ENCODE peak calls at places on chromosomes 5 and 9, in four cellular contexts. E, K, R and S are unnamed samples.

GRCh38 chr5:171295299-171295698 is 13.7 kb upstream of the TLX3 start:
- DNase-seq in E (no peak), K (no peak), R (no peak), S (no peak)

GRCh38 chr5:57833489-57833888 is 350.9 kb upstream of the ACTBL2 start:
- DNase-seq in E (no peak), K (no peak), R (no peak), S (no peak)

GRCh38 chr5:100826133-100826532 is 76.9 kb downstream of the ST8SIA4 start:
- DNase-seq in E (no peak), K (no peak), R (no peak), S (no peak)

GRCh38 chr5:71601222-71602026 is 14.3 kb downstream of the MCCC2 start:
- DNase-seq in E (no peak), K (peak), R (peak), S (peak)

GRCh38 chr9:16725066-16725465 is 145.4 kb downstream of the BNC2 start:
- DNase-seq in E (no peak), K (no peak), R (no peak), S (no peak)

GRCh38 chr9:101566904-101567724 is 27.7 kb downstream of the PPP3R2 start:
- DNase-seq in E (no peak), K (peak), R (peak), S (peak)

GRCh38 chr5:125065114-125065513 is 318.7 kb upstream of the ZNF608 start:
- DNase-seq in E (no peak), K (no peak), R (no peak), S (no peak)

GRCh38 chr9:127122176-127123151 is at the start of gene ANGPTL2:
- DNase-seq in E (peak), K (peak), R (no peak), S (peak)

GRCh38 chr5:142924135-142924883 is 154.1 kb downstream of the ARHGAP26 start:
- DNase-seq in E (no peak), K (no peak), R (peak), S (no peak)

GRCh38 chr5:126809932-126810331 is 33.0 kb downstream of the LMNB1 start:
- DNase-seq in E (no peak), K (no peak), R (no peak), S (no peak)

GRCh38 chr5:81819556-81820314 is 68.8 kb upstream of the SSBP2 start:
- DNase-seq in E (no peak), K (no peak), R (peak), S (peak)

GRCh38 chr5:32814620-32815019 is 103.5 kb downstream of the NPR3 start:
- DNase-seq in E (no peak), K (no peak), R (no peak), S (no peak)

GRCh38 chr5:36619012-36619635 is 12.7 kb downstream of the SLC1A3 start:
- DNase-seq in E (peak), K (no peak), R (no peak), S (no peak)

GRCh38 chr5:32708949-32709348 is 2.2 kb upstream of the NPR3 start:
- DNase-seq in E (no peak), K (no peak), R (no peak), S (no peak)

GRCh38 chr5:136192526-136193395 is at the start of gene SMIM32:
- DNase-seq in E (no peak), K (peak), R (no peak), S (peak)

GRCh38 chr5:10442581-10442980 is 902 bp downstream of the ROPN1L start:
- DNase-seq in E (no peak), K (no peak), R (no peak), S (no peak)

GRCh38 chr5:15008911-15009310 is 137.3 kb upstream of the ANKH start:
- DNase-seq in E (no peak), K (peak), R (no peak), S (no peak)

GRCh38 chr9:135787776-135788575 is 86.0 kb downstream of the KCNT1 start:
- DNase-seq in E (no peak), K (no peak), R (no peak), S (no peak)

GRCh38 chr9:85228111-85228855 is 513.5 kb downstream of the AGTPBP1 start:
- DNase-seq in E (no peak), K (no peak), R (no peak), S (no peak)

GRCh38 chr9:89623925-89624420 is 19.2 kb downstream of the GADD45G start:
- DNase-seq in E (no peak), K (no peak), R (no peak), S (no peak)

GRCh38 chr5:155923784-155924183 is 403.2 kb upstream of the SGCD start:
- DNase-seq in E (no peak), K (no peak), R (no peak), S (no peak)

GRCh38 chr5:75348241-75348640 is 11.2 kb downstream of the HMGCR start:
- DNase-seq in E (no peak), K (no peak), R (no peak), S (no peak)

GRCh38 chr5:149680810-149681221 is 49.3 kb upstream of the PPARGC1B start:
- DNase-seq in E (no peak), K (no peak), R (no peak), S (no peak)

GRCh38 chr5:137515238-137515637 is 16.1 kb upstream of the SPOCK1 start:
- DNase-seq in E (no peak), K (no peak), R (no peak), S (no peak)

GRCh38 chr9:99037768-99038167 is 67.1 kb upstream of the TGFBR1 start:
- DNase-seq in E (no peak), K (no peak), R (no peak), S (no peak)

GRCh38 chr5:133082128-133082527 is 30.3 kb downstream of the HSPA4 start:
- DNase-seq in E (no peak), K (no peak), R (no peak), S (no peak)

GRCh38 chr9:2493106-2493505 is 128.5 kb upstream of the VLDLR start:
- DNase-seq in E (no peak), K (no peak), R (no peak), S (no peak)

GRCh38 chr5:32251864-32252458 is 60.8 kb downstream of the MTMR12 start:
- DNase-seq in E (no peak), K (no peak), R (no peak), S (no peak)

GRCh38 chr9:18393340-18394130 is 80.4 kb upstream of the ADAMTSL1 start:
- DNase-seq in E (no peak), K (peak), R (peak), S (no peak)

GRCh38 chr5:42894057-42894456 is 82.4 kb upstream of the SELENOP start:
- DNase-seq in E (peak), K (no peak), R (no peak), S (no peak)

GRCh38 chr5:18653216-18653752 is 1019.0 kb downstream of the TAF11L14 start:
- DNase-seq in E (no peak), K (no peak), R (no peak), S (no peak)

GRCh38 chr5:18652404-18653215 is 1018.4 kb downstream of the TAF11L14 start:
- DNase-seq in E (no peak), K (no peak), R (no peak), S (no peak)
- TF ChIP-seq PHF8 in E (no peak), K (no peak), R (no peak), S (no peak)

DNA sequence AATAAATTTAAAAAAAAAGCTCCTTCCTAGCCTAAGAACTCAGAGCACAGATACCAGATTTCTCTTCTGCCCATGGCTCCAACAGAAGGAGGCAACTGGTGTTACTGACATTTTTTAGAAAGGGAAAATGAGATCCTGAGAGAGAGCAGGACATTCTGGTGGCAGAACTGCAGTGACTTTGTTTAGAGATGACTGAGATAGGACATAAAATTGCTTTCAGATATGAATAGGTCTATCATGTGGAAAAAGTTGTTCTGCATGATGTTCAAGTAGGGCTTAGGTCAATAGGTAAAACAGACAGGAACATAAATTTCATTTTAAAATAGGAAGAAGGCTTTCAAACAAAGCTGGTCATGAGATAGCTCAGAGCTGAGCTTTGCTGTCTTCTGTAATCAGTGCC is 49.6 kb downstream of the NIPAL4 start:
- DNase-seq in E (no peak), K (no peak), R (no peak), S (no peak)
- TF ChIP-seq PHF8 in E (no peak), K (no peak), R (no peak), S (no peak)

DNA sequence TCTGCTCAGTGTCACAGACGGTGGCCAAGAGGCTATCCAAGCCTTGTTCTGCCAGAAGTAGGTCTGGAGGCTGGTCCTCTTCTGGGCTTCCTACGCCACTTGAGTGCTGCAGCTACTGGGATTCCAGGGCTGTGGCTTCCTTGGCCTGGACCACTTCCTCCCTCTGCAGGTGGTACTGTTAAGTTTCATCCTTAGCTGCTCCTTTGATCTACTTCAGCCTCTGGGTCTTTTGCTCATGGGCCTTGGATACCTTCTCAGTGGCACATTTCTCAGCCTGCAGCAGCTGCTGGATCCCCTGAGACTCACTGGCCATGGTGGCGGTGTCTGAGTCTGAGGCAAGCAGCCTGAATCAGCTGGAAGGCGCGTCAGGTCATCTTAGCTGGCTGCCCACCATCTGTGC is 10.3 kb downstream of the CNOT8 start:
- DNase-seq in E (no peak), K (no peak), R (peak), S (no peak)
- TF ChIP-seq PHF8 in E (no peak), K (no peak), R (no peak), S (no peak)

GRCh38 chr9:86637515-86637914 is 283.3 kb upstream of the TUT7 start:
- DNase-seq in E (peak), K (no peak), R (no peak), S (peak)

GRCh38 chr9:86636614-86637013 is 282.4 kb upstream of the TUT7 start:
- DNase-seq in E (no peak), K (no peak), R (no peak), S (peak)

GRCh38 chr9:86639899-86640379 is 285.7 kb upstream of the TUT7 start:
- DNase-seq in E (no peak), K (no peak), R (no peak), S (no peak)

GRCh38 chr9:86639287-86639686 is 285.1 kb upstream of the TUT7 start:
- DNase-seq in E (no peak), K (no peak), R (no peak), S (no peak)

GRCh38 chr9:86638109-86638508 is 283.9 kb upstream of the TUT7 start:
- DNase-seq in E (no peak), K (no peak), R (no peak), S (no peak)
- TF ChIP-seq PHF8 in E (no peak), K (no peak), R (no peak), S (no peak)

DNA sequence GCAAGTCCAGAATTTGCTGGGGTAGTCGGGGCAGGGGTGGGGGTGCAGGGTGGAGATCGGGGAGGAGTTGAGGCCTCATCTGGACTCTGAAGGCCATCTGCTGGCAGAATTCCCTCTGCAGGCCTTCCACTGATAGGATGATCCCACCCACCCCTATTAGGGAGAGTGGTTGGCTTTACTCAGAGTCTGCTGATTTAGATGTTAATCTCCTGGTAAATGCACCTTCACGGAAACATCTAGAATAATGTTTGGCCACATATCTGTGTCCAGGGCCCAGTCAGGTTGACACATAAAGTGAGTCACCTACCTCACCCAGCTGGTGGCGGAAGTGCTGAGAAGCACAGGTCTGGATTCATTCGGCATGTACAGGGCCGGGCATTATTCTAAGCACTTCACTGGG is 50.0 kb downstream of the DAPK1 start:
- DNase-seq in E (no peak), K (peak), R (no peak), S (no peak)
- TF ChIP-seq PHF8 in E (no peak), K (no peak), R (no peak), S (no peak)